ENCODE peak calls at places on chromosomes 11 and 22, in four cellular contexts. V, O, N and D are unnamed samples.
A peak's percentile ranks its signal among the peaks of the same experiment; 100 is the strongest.

GRCh38 chr22:42881982-42882656 is 25.0 kb upstream of the ARFGAP3 start:
- DNase-seq in V (no peak), O (no peak), N (no peak), D (peak; percentile 58)

GRCh38 chr11:30451642-30452041 is 128.7 kb downstream of the ARL14EP start:
- DNase-seq in V (no peak), O (no peak), N (no peak), D (no peak)

GRCh38 chr11:121936781-121937447 is 179.1 kb downstream of the BLID start:
- DNase-seq in V (peak; percentile 84), O (peak; percentile 89), N (no peak), D (no peak)

GRCh38 chr11:11171285-11171684 is 181.8 kb downstream of the CSNK2A3 start:
- DNase-seq in V (peak; percentile 43), O (peak; percentile 4), N (no peak), D (no peak)

GRCh38 chr11:35981581-35981980 is 37.7 kb downstream of the LDLRAD3 start:
- DNase-seq in V (no peak), O (no peak), N (no peak), D (no peak)

GRCh38 chr11:9774591-9775392 is 110.9 kb downstream of the SWAP70 start:
- DNase-seq in V (peak; percentile 95), O (peak; percentile 94), N (no peak), D (no peak)

GRCh38 chr11:66289548-66290331 is 797 bp upstream of the YIF1A start:
- DNase-seq in V (no peak), O (no peak), N (peak; percentile 93), D (peak; percentile 89)

GRCh38 chr11:116373107-116373506 is 399.7 kb downstream of the BUD13 start:
- DNase-seq in V (no peak), O (no peak), N (no peak), D (no peak)

GRCh38 chr11:19905280-19905853 is 192.7 kb downstream of the NAV2 start:
- DNase-seq in V (peak; percentile 63), O (peak; percentile 67), N (no peak), D (no peak)

GRCh38 chr11:33808228-33808828 is 34.0 kb upstream of the FBXO3 start:
- DNase-seq in V (peak; percentile 63), O (peak; percentile 81), N (peak; percentile 90), D (peak; percentile 91)

GRCh38 chr22:33210129-33210784 is 152.1 kb upstream of the SYN3 start:
- DNase-seq in V (peak; percentile 5), O (peak; percentile 9), N (peak; percentile 79), D (peak; percentile 88)

GRCh38 chr11:128474036-128474874 is 113.1 kb downstream of the ETS1 start:
- DNase-seq in V (no peak), O (no peak), N (no peak), D (no peak)

GRCh38 chr22:49214976-49215375 is 612.7 kb downstream of the BRD1 start:
- DNase-seq in V (no peak), O (no peak), N (peak; percentile 9), D (no peak)

GRCh38 chr11:125257185-125257584 is 92.6 kb downstream of the PKNOX2 start:
- DNase-seq in V (no peak), O (no peak), N (peak; percentile 73), D (no peak)

GRCh38 chr11:60303661-60304060 is 23.2 kb downstream of the MS4A4A start:
- DNase-seq in V (no peak), O (no peak), N (no peak), D (no peak)

GRCh38 chr22:50528682-50529415 is 963 bp downstream of the TYMP start:
- DNase-seq in V (no peak), O (no peak), N (no peak), D (peak; percentile 56)

GRCh38 chr11:126480015-126480409 is 124.5 kb downstream of the ST3GAL4 start:
- DNase-seq in V (no peak), O (no peak), N (no peak), D (no peak)

GRCh38 chr22:39519681-39520053 is 695 bp upstream of the ATF4 start:
- DNase-seq in V (peak; percentile 62), O (no peak), N (peak; percentile 65), D (peak; percentile 72)

GRCh38 chr11:134358165-134358852 is 26.5 kb downstream of the GLB1L2 start:
- DNase-seq in V (no peak), O (no peak), N (no peak), D (no peak)

GRCh38 chr22:26174280-26174679 is 5.0 kb downstream of the SEZ6L start:
- DNase-seq in V (no peak), O (no peak), N (peak; percentile 79), D (peak; percentile 51)

GRCh38 chr11:19959697-19960096 is 200.6 kb downstream of the DBX1 start:
- DNase-seq in V (peak; percentile 58), O (no peak), N (no peak), D (no peak)

GRCh38 chr11:129930743-129931142 is 35.4 kb upstream of the NFRKB start:
- DNase-seq in V (no peak), O (no peak), N (no peak), D (no peak)

GRCh38 chr11:114192841-114193389 is 103.3 kb upstream of the NNMT start:
- DNase-seq in V (no peak), O (no peak), N (no peak), D (no peak)

GRCh38 chr11:8706673-8707432 is 24.3 kb downstream of the RPL27A start:
- DNase-seq in V (no peak), O (no peak), N (no peak), D (no peak)

GRCh38 chr11:61509058-61510029 is 795 bp downstream of the LRRC10B start:
- DNase-seq in V (peak; percentile 73), O (peak; percentile 69), N (peak; percentile 89), D (peak; percentile 88)

GRCh38 chr11:93329936-93330445 is 551 bp upstream of the DEUP1 start:
- DNase-seq in V (peak; percentile 9), O (no peak), N (peak; percentile 62), D (no peak)

GRCh38 chr22:24147666-24148065 is 33.6 kb upstream of the SUSD2 start:
- DNase-seq in V (no peak), O (no peak), N (no peak), D (no peak)

GRCh38 chr11:61917357-61918109 is at the start of gene RAB3IL1:
- DNase-seq in V (peak; percentile 18), O (no peak), N (peak; percentile 71), D (no peak)

GRCh38 chr11:72015511-72016061 is 16.9 kb downstream of the IL18BP start:
- DNase-seq in V (peak; percentile 29), O (peak; percentile 24), N (peak; percentile 63), D (peak; percentile 80)

GRCh38 chr11:46369458-46370152 is 11.9 kb upstream of the MDK start:
- DNase-seq in V (peak; percentile 72), O (peak; percentile 77), N (peak; percentile 91), D (peak; percentile 82)

GRCh38 chr11:8959546-8960166 is 4.6 kb downstream of the TMEM9B start:
- DNase-seq in V (peak; percentile 80), O (peak; percentile 86), N (peak; percentile 34), D (peak; percentile 74)

GRCh38 chr11:27754035-27755017 is 54.1 kb upstream of the BDNF start:
- DNase-seq in V (peak; percentile 96), O (peak; percentile 75), N (no peak), D (peak; percentile 58)

GRCh38 chr11:88259431-88259830 is 78.1 kb downstream of the CTSC start:
- DNase-seq in V (no peak), O (no peak), N (no peak), D (no peak)

GRCh38 chr11:21177379-21177778 is 508.0 kb downstream of the NELL1 start:
- DNase-seq in V (no peak), O (no peak), N (no peak), D (no peak)

GRCh38 chr11:76155455-76156232 is 50.7 kb downstream of the WNT11 start:
- DNase-seq in V (no peak), O (no peak), N (no peak), D (no peak)

GRCh38 chr11:102401905-102402304 is 50.7 kb downstream of the TMEM123 start:
- DNase-seq in V (no peak), O (no peak), N (no peak), D (no peak)
- H4K20me1 ChIP-seq in V (no peaks in the 10 kb centered on the region), O (peaks cover 26% of the 10 kb centered on the region), N (no peaks in the 10 kb centered on the region), D (peaks cover 13% of the 10 kb centered on the region)

GRCh38 chr22:41217553-41218157 is 12.5 kb downstream of the L3MBTL2 start:
- DNase-seq in V (peak; percentile 68), O (peak; percentile 92), N (peak; percentile 62), D (no peak)
- H3K4me2 ChIP-seq in V (peak overlapping the region; percentile 41), O (peak overlapping the region; percentile 42), N (no peak overlapping the region), D (no peak overlapping the region)

DNA sequence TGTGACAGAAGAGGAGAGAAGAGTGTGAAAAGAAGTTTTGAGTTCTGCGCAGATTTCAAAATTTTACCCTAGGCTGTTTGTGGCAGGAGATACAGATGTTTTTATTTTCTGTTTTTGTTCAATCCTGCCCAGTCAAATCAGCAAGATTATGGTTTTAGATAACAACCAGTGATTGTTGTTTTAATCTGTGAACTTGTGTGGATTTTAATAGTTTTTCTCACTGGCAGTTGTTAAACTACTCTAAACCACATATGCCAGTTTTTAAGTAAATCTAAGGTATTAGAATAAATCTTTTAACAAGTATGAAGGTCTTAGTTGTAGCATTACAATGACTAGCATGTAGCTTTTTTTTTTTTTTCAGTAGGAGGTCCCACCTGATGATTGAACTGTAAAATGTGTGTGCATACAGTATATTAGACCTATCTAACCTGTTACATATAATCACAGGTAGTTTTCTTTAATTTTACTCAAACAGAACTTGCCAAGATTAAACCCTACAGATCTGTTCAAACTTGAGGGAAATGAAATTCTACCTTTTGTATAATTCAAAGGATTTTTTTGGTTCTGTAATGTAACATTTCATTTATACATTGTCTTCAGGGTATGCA is 13.2 kb downstream of the ATXN10 start:
- DNase-seq in V (no peak), O (no peak), N (no peak), D (no peak)
- H4K20me1 ChIP-seq in V (no peaks in the 10 kb centered on the region), O (peaks cover 48% of the 10 kb centered on the region), N (no peaks in the 10 kb centered on the region), D (peaks cover 25% of the 10 kb centered on the region)

DNA sequence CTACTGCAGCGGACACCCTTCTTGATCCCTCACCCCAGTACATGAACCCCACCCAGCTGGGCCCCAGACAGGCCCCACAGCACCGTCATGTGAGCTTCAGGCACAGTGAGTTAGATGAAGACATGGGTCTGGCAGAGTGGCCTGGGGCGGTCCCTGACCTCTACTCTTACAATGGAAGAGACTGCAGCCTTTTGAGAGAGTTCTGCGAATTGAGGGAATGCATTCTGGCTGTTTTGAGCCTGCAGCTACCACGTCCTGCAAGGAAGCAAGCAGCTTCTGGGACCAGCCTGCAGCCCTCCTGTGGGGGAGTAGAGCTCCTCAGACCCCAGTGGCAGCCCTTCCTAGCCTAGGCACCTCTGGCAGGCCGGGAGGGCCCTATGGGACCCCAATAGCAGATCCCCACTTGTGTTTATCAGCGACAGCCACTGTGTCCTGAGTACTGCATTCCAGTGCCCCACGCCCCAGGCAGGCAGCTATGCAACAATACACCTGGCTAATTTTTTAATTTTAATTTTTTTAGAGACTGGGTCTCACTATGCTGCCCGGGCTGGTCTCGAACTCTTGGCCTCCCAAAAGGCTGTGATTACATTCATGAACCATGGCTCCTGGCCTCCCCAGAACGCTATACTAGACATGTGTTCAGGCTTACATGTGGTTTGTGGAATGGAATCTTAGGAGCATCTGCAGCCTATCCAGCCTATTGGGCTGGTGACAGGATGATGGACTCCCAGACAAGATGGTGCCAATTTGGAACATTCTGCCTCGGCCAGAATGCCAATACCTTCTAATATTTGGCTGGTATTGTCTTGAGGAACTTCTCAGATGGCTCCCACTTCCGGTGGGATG is 705 bp upstream of the SLC7A4 start:
- DNase-seq in V (no peak), O (no peak), N (no peak), D (no peak)
- H3K4me2 ChIP-seq in V (no peak overlapping the region), O (no peak overlapping the region), N (peak overlapping the region; percentile 37), D (no peak overlapping the region)

DNA sequence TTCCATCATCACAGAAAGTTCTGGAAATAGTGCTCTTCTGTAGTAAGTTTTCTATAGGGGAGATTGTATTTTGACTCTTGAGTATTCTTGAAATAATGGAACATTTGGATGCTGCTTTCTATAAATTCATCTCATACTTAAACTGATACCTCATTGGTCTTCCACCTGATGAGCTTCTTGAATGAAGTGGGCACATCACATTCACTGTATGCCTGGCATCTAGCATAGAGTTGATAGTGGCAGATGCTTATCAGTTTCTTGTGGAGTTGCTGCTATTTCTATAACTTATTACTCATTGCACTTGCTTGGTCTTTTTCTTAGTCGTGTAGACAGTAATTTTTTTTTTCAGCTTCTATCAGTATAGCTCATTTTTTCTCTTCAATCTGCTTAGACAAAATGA is 5.4 kb downstream of the ATXN10 start:
- DNase-seq in V (no peak), O (no peak), N (no peak), D (no peak)
- H4K20me1 ChIP-seq in V (no peaks in the 10 kb centered on the region), O (peaks cover 75% of the 10 kb centered on the region), N (no peaks in the 10 kb centered on the region), D (peaks cover 25% of the 10 kb centered on the region)